ENCODE peak calls at places on chromosomes 12 and 14, in four cellular contexts. W is K562, X is H1, Q is HepG2. Z is an unnamed sample. For H3K27me3, the result is how much of the 10 kb centered on the place peaks cover.

GRCh38 chr12:100842156-100842555 is 47.6 kb downstream of the ANO4 start:
- DNase-seq in W (no peak), X (no peak), Q (no peak), Z (no peak)

GRCh38 chr14:52405314-52405713 is 91.2 kb downstream of the PTGER2 start:
- DNase-seq in W (no peak), X (no peak), Q (no peak), Z (no peak)

GRCh38 chr12:22287776-22288621 is 46.5 kb downstream of the ST8SIA1 start:
- DNase-seq in W (no peak), X (no peak), Q (no peak), Z (peak)

GRCh38 chr14:104859900-104860299 is 5.2 kb upstream of the CEP170B start:
- DNase-seq in W (no peak), X (no peak), Q (no peak), Z (no peak)

GRCh38 chr14:96681826-96682225 is 115.4 kb upstream of the VRK1 start:
- DNase-seq in W (no peak), X (no peak), Q (no peak), Z (no peak)

GRCh38 chr12:56716933-56717880 is 7.9 kb downstream of the NACA start:
- DNase-seq in W (peak), X (no peak), Q (no peak), Z (no peak)

GRCh38 chr12:93158065-93158843 is 219.5 kb upstream of the NUDT4 start:
- DNase-seq in W (no peak), X (no peak), Q (no peak), Z (no peak)

GRCh38 chr12:53638057-53638456 is 11.9 kb upstream of the ATF7 start:
- DNase-seq in W (no peak), X (no peak), Q (no peak), Z (no peak)

GRCh38 chr12:121124402-121125109 is 8.1 kb upstream of the P2RX7 start:
- DNase-seq in W (no peak), X (no peak), Q (peak), Z (peak)

GRCh38 chr14:92637228-92637627 is 111.2 kb downstream of the LGMN start:
- DNase-seq in W (no peak), X (no peak), Q (no peak), Z (peak)

GRCh38 chr14:59474172-59474571 is 9.0 kb upstream of the GPR135 start:
- DNase-seq in W (no peak), X (no peak), Q (no peak), Z (no peak)

GRCh38 chr12:30732954-30733637 is 21.7 kb downstream of the CAPRIN2 start:
- DNase-seq in W (no peak), X (no peak), Q (peak), Z (no peak)

GRCh38 chr14:60195179-60195810 is 30.1 kb upstream of the DHRS7 start:
- DNase-seq in W (no peak), X (no peak), Q (no peak), Z (peak)

GRCh38 chr14:24190416-24190815 is 1.8 kb upstream of the IPO4 start:
- DNase-seq in W (no peak), X (no peak), Q (no peak), Z (no peak)

GRCh38 chr14:53109028-53109687 is 44.0 kb downstream of the DDHD1 start:
- DNase-seq in W (no peak), X (no peak), Q (no peak), Z (no peak)

GRCh38 chr14:73223049-73223448 is 14.3 kb upstream of the PAPLN start:
- DNase-seq in W (no peak), X (no peak), Q (no peak), Z (no peak)

GRCh38 chr12:15152456-15152855 is 68.8 kb downstream of the RERG start:
- DNase-seq in W (no peak), X (no peak), Q (no peak), Z (no peak)

GRCh38 chr12:95554532-95555071 is 3.3 kb upstream of the USP44 start:
- DNase-seq in W (no peak), X (no peak), Q (no peak), Z (no peak)

GRCh38 chr12:1346126-1346525 is 248.3 kb downstream of the FBXL14 start:
- DNase-seq in W (no peak), X (no peak), Q (no peak), Z (no peak)

GRCh38 chr14:69716483-69717187 is 50.3 kb upstream of the SRSF5 start:
- DNase-seq in W (no peak), X (no peak), Q (no peak), Z (no peak)

GRCh38 chr14:59343585-59343984 is 121.6 kb downstream of the GPR135 start:
- DNase-seq in W (no peak), X (no peak), Q (no peak), Z (no peak)

GRCh38 chr14:55133416-55133815 is 4.4 kb downstream of the LGALS3 start:
- DNase-seq in W (peak), X (no peak), Q (no peak), Z (peak)
- TF ChIP-seq CTCF in W (peak), X (no peak), Q (no peak), Z (peak)

GRCh38 chr12:25692115-25693035 is 139.3 kb upstream of the LMNTD1 start:
- DNase-seq in W (no peak), X (no peak), Q (no peak), Z (peak)
- TF ChIP-seq CREB1 in W (no peak), X (no peak), Q (no peak), Z (no peak)

GRCh38 chr12:6824962-6825381 is 3.2 kb upstream of the P3H3 start:
- DNase-seq in W (no peak), X (no peak), Q (no peak), Z (no peak)

GRCh38 chr12:6827437-6827894 is 741 bp upstream of the P3H3 start:
- DNase-seq in W (peak), X (no peak), Q (peak), Z (peak)

GRCh38 chr12:6825398-6826124 is 2.6 kb upstream of the P3H3 start:
- DNase-seq in W (peak), X (peak), Q (peak), Z (peak)

GRCh38 chr12:6826734-6827436 is 1.3 kb upstream of the P3H3 start:
- DNase-seq in W (no peak), X (no peak), Q (no peak), Z (no peak)

DNA sequence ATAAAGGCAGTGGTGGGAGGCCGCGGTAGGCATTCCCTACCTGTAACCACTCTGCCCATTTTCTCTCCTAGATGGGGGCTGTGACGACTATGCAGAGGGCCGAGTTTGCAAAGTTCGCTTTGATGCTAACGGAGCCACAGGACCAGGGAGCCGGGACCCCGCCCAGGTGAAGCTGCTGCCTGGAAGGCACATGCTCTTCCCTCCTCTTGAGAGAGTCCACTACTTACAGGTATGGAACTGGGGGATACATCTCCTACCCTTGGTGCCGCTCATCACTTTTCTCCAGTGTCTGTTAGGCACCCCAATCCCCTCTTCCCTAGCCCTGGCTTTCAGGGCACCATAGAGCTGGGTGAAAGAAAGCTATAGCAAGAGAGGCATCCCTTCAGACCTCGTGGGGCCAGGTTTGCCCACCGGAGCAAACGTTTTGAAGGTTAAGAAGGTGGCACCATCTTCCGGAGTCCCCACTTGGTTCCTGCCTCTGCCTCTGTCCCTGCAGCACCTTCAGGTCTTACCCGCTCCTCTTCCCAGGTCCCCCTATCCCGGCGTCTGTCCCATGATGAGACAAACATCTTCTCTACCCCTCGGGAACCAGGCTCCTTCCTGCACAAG is 2.0 kb upstream of the P3H3 start:
- DNase-seq in W (no peak), X (no peak), Q (no peak), Z (no peak)
- H3K27me3 ChIP-seq in W (under half), X (under half), Q (under half), Z (under half)

DNA sequence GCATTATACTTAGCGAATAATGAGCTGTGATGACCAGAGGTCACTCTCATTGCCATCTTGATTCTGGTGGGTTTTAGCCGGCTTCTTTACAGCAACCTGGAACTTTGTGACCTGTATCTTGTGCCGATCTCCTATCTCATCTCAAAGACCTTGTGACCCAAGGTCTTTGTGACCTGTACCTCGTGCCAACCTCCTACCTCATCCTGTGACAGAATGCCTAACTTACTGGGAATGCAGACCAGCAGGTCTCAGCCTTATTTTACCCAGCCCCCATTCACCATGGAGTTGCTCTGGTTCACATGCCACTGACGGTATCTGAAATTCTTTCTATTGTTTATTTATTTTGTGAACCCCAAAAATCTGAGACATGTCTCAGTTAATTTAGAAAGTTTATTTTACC is 7.5 kb upstream of the HSPB8 start:
- DNase-seq in W (no peak), X (no peak), Q (no peak), Z (no peak)
- TF ChIP-seq CTCF in W (no peak), X (no peak), Q (no peak), Z (no peak)

DNA sequence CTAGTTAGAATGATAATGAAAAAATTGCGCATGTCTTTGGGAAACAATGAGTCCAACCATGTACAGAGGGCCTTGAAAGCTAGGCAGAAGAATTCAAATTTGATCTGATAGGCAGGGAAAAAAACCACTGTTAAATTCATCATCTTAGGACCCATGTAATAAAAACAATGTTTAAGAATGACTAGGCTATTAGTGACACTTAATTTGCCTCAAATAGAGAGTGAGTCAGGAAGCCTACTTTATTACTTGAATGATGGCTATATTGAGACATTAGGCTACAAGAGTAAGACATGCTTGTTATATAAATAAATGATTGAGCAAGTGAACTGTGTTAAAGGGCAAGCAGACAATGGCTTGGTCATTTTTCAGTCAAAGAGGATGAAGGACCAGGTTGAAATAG is 98.9 kb downstream of the SLC41A2 start:
- DNase-seq in W (no peak), X (no peak), Q (no peak), Z (no peak)
- TF ChIP-seq CREB1 in W (no peak), X (no peak), Q (no peak), Z (no peak)

DNA sequence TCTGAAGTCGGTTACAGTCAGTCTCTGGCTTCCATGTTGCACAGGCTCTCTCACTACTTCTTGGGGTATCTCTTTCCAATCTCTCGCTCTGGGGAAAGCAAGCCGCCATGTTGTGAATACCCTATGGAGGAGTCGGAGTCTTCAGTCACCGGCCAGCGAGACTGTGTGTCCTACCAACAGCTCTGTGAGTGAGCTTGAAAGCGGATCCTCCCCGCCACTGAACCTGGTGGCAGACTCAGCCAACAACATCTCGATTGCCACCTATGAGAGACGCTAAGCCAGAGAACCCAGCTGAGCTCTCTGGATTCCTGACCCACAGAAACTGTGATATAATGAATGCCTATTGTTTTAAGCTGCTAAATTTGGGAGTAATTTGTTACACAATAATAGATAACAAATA is 51.5 kb downstream of the SLC15A4 start:
- DNase-seq in W (no peak), X (no peak), Q (no peak), Z (no peak)
- H3K27me3 ChIP-seq in W (under half), X (under half), Q (under half), Z (under half)

GRCh38 chr12:123010681-123011080 is 30.2 kb downstream of the ARL6IP4 start:
- DNase-seq in W (no peak), X (no peak), Q (no peak), Z (no peak)
- TF ChIP-seq CTCF in W (no peak), X (no peak), Q (no peak), Z (no peak)

DNA sequence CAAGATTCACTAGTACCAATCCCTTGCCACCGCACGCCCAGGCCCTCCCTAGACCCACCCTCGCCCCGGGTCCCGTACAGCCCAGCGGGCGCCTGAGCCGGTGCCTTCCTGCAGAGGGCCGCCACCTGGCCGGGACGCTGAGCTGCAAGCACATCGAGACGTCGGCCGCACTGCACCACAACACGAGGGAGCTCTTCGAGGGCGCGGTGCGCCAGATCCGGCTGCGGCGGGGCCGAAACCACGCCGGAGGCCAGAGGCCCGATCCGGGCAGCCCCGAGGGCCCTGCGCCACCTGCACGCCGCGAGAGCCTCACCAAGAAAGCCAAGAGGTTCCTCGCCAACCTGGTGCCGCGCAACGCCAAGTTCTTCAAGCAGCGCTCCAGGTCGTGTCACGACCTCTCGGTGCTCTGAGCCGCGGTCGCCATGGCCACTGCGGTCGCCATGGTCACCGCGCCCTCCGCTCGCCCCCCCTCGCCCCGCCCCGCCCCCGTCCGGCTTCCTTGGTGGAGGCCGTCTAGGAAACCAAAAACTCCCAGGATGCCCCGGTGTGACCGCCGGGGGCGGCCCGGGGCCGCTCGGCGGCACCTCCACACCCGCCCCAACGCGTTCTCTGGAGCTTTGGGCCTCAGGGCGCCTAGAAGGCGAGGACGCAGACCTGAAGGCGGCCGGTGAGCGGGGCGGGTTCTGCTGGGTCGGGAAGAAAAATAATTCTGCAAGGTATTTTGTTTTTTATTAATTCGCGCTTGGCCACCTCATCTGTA is 3.7 kb downstream of the REM2 start:
- DNase-seq in W (peak), X (no peak), Q (no peak), Z (peak)
- TF ChIP-seq CREB1 in W (no peak), X (no peak), Q (no peak), Z (no peak)

GRCh38 chr14:105978618-105979295 is 452.4 kb downstream of the TMEM121 start:
- DNase-seq in W (no peak), X (no peak), Q (no peak), Z (no peak)

GRCh38 chr14:105974902-105975301 is 448.5 kb downstream of the TMEM121 start:
- DNase-seq in W (peak), X (no peak), Q (peak), Z (peak)

GRCh38 chr14:105982664-105983063 is 456.3 kb downstream of the TMEM121 start:
- DNase-seq in W (no peak), X (no peak), Q (no peak), Z (no peak)

GRCh38 chr14:105980224-105980623 is 453.8 kb downstream of the TMEM121 start:
- DNase-seq in W (no peak), X (no peak), Q (no peak), Z (no peak)

GRCh38 chr14:105979446-105979845 is 453.1 kb downstream of the TMEM121 start:
- DNase-seq in W (no peak), X (no peak), Q (no peak), Z (no peak)
- H3K27me3 ChIP-seq in W (under half), X (under half), Q (under half), Z (under half)

GRCh38 chr14:35384386-35385041 is 20.0 kb downstream of the NFKBIA start:
- DNase-seq in W (no peak), X (no peak), Q (peak), Z (no peak)
- TF ChIP-seq CTCF in W (peak), X (no peak), Q (peak), Z (no peak)